ENCODE peak calls at places on chromosomes 3 and 15, in four cellular contexts. Z is HL-60, G is GM12878, I is K562. A is an unnamed sample.

GRCh38 chr3:111045564-111045963 is 26.1 kb upstream of the NECTIN3 start:
- DNase-seq in G (no peak), I (no peak), Z (no peak), A (no peak)

GRCh38 chr3:111729087-111729846 is 129.8 kb upstream of the PHLDB2 start:
- DNase-seq in Z (no peak), I (no peak), G (no peak), A (no peak)

GRCh38 chr3:57169872-57170623 is 4.9 kb upstream of the IL17RD start:
- DNase-seq in Z (peak), G (no peak), I (peak), A (peak)

GRCh38 chr3:103499132-103499885 is 1064.5 kb downstream of the ZPLD1 start:
- DNase-seq in G (no peak), I (no peak), Z (no peak), A (no peak)

GRCh38 chr3:14425574-14426304 is 23.3 kb downstream of the SLC6A6 start:
- DNase-seq in G (no peak), I (no peak), Z (peak), A (no peak)

GRCh38 chr3:132180337-132180791 is 136.8 kb upstream of the ACP3 start:
- DNase-seq in G (peak), Z (no peak), I (peak), A (no peak)

GRCh38 chr15:62618432-62618831 is 424.1 kb upstream of the TPM1 start:
- DNase-seq in I (no peak), G (no peak), Z (no peak), A (no peak)

GRCh38 chr15:33098082-33099058 is 96.1 kb downstream of the FMN1 start:
- DNase-seq in I (no peak), G (no peak), Z (no peak), A (no peak)

GRCh38 chr15:39181348-39181747 is 399.5 kb upstream of the THBS1 start:
- DNase-seq in G (no peak), Z (no peak), I (no peak), A (no peak)

GRCh38 chr3:100002599-100003350 is 111.5 kb downstream of the FILIP1L start:
- DNase-seq in G (no peak), I (peak), Z (peak), A (no peak)

GRCh38 chr15:101570238-101570637 is 80.7 kb upstream of the PCSK6 start:
- DNase-seq in Z (no peak), G (no peak), I (no peak), A (no peak)

GRCh38 chr3:98561727-98562521 is 30.1 kb downstream of the GPR15 start:
- DNase-seq in G (no peak), Z (no peak), I (no peak), A (no peak)

GRCh38 chr3:21942328-21942727 is 191.3 kb upstream of the ZNF385D start:
- DNase-seq in Z (no peak), G (no peak), I (no peak), A (no peak)

GRCh38 chr3:171758109-171758508 is 52.2 kb downstream of the PLD1 start:
- DNase-seq in G (no peak), Z (no peak), I (no peak), A (no peak)

GRCh38 chr15:63860161-63860954 is 26.6 kb upstream of the HERC1 start:
- DNase-seq in Z (no peak), I (peak), G (no peak), A (no peak)

GRCh38 chr3:99627062-99627826 is 11.2 kb upstream of the COL8A1 start:
- DNase-seq in I (no peak), Z (no peak), G (no peak), A (no peak)

GRCh38 chr3:172550347-172550943 is 27.2 kb upstream of the TNFSF10 start:
- DNase-seq in I (peak), Z (peak), G (no peak), A (no peak)

GRCh38 chr3:55143928-55144671 is 216.2 kb upstream of the LRTM1 start:
- DNase-seq in G (no peak), I (no peak), Z (no peak), A (no peak)

GRCh38 chr3:30492581-30493192 is 113.7 kb upstream of the TGFBR2 start:
- DNase-seq in I (no peak), Z (no peak), G (no peak), A (no peak)

GRCh38 chr3:64039273-64039672 is 16.0 kb upstream of the PSMD6 start:
- DNase-seq in I (no peak), Z (no peak), G (no peak), A (no peak)

GRCh38 chr15:58065011-58065444 is 483 bp downstream of the ALDH1A2 start:
- DNase-seq in G (no peak), I (peak), Z (no peak), A (no peak)

GRCh38 chr3:45958333-45958791 is 15.1 kb downstream of the CXCR6 start:
- DNase-seq in G (no peak), I (no peak), Z (no peak), A (no peak)

GRCh38 chr15:43528542-43529007 is 11.2 kb downstream of the MAP1A start:
- DNase-seq in G (no peak), I (no peak), Z (no peak), A (no peak)

GRCh38 chr3:61894988-61895935 is 333.9 kb downstream of the PTPRG start:
- DNase-seq in I (no peak), G (peak), Z (no peak), A (peak)

GRCh38 chr15:78389356-78389755 is 48.7 kb upstream of the IREB2 start:
- DNase-seq in G (no peak), I (no peak), Z (no peak), A (no peak)

GRCh38 chr3:98733055-98733777 is 29.9 kb upstream of the ST3GAL6 start:
- DNase-seq in I (no peak), Z (no peak), G (no peak), A (peak)

GRCh38 chr3:53123953-53124352 is 6.3 kb downstream of the RFT1 start:
- DNase-seq in G (no peak), I (peak), Z (no peak), A (no peak)

GRCh38 chr15:55530861-55531313 is 22.9 kb upstream of the DNAAF4 start:
- DNase-seq in I (no peak), G (no peak), Z (no peak), A (no peak)

GRCh38 chr15:43975326-43975725 is 148.5 kb downstream of the WDR76 start:
- DNase-seq in I (no peak), G (no peak), Z (no peak), A (no peak)

GRCh38 chr3:64031540-64032533 is 8.5 kb upstream of the PSMD6 start:
- DNase-seq in G (no peak), Z (no peak), I (no peak), A (no peak)

GRCh38 chr3:53498993-53499641 is 4.7 kb downstream of the CACNA1D start:
- DNase-seq in Z (no peak), G (no peak), I (peak), A (no peak)

GRCh38 chr15:90478981-90479481 is 50.7 kb upstream of the CRTC3 start:
- DNase-seq in Z (no peak), I (no peak), G (no peak), A (no peak)

DNA sequence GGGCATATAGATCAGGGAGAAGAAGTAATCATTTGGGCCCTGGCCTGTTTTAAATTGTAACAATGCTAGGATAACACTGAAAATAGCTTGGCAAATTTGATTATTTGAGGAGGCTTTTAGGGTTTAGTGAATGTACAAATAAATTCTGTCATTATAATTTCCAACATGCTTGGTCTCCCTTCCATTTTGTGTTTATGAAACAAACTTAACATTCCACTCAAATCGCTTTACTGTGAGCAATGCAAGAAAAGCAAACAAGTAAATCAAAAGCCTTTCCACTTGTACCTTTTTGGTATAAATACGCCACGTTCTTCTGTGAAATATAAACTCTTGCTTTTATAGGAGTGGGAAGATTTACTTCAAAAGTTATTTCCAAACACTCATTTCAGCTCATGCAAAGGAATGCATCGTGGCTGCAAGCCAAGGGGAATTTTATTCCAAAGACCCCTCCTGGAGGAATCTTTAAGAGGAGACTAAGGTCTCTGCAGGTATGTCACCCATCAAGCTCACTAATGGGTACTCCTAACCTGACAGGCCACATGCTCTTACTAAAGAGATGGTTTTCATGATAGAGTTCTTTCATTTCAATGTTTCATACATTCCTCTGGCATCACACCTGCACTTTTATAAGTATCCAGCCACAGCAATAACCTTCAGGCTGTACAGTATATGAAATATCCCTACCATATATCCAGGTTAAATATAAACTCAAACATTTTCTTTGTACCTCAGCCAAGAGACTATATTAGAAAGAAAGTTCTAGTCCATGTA is 115.2 kb downstream of the P3H2 start:
- DNase-seq in I (no peak), G (no peak), Z (no peak), A (no peak)
- TF ChIP-seq SPI1 in I (no peak), G (no peak), Z (no peak), A (no peak)

DNA sequence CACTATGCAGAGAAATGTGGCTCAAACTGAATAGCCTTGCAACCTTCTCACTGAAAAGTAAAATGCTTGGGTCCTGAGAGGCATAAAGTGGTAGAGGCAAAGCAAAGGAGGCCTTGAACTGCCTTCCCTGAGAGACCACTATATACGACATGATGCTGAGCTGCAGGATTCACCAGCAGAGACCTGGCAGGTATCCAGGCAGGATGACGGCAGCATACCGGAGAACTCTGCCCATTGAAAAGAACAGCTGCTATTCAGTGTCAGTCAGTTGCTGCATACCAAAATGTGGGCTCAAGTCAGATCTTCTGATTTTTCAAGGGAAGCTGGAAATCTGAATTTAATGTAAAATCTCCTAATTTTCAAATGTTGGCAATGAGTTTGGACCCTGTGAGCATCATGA is 528.8 kb downstream of the AGBL1 start:
- DNase-seq in I (no peak), Z (no peak), G (no peak), A (no peak)
- TF ChIP-seq SPI1 in I (no peak), Z (no peak), G (no peak), A (no peak)

GRCh38 chr15:40928975-40929729 is at the start of gene DLL4:
- DNase-seq in G (no peak), I (peak), Z (no peak), A (no peak)
- TF ChIP-seq SPI1 in G (no peak), I (no peak), Z (no peak), A (no peak)

GRCh38 chr15:40976819-40977218 is 23.5 kb downstream of the CHAC1 start:
- DNase-seq in Z (no peak), I (no peak), G (no peak), A (no peak)
- TF ChIP-seq SPI1 in Z (no peak), I (no peak), G (no peak), A (no peak)

DNA sequence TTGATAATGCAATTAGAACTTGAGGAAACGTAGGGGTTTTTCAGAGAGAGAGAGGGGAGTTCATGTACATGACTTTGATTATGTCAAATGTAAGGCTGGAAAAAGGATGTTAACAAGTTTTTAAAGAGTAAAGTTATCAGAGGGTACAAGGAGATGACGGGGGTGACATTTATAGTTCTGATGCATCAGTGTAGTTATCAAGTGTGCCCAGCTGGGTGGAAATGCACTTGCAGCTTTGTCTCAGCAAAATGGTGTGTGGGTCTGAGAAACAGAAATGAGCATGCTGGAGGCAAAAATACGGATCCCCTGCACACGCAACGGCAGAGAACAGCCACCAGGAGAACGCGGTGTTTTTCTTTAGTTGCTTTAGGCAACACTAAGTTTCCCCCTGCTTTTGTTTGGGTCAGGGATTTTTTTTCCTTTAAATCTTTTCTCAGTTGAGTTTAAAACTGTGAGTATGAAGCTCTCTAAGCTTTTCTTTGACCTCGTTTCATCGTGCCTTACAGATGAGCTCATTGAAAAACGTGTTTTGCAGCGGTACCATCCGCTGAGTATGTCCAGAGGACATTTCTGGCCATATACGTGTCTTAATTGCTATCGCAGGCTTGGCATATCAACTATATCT is 205.4 kb downstream of the PDZRN3 start:
- DNase-seq in Z (no peak), I (no peak), G (no peak), A (no peak)
- TF ChIP-seq SPI1 in Z (no peak), I (no peak), G (no peak), A (no peak)

GRCh38 chr3:185754920-185755319 is 69.9 kb downstream of the IGF2BP2 start:
- DNase-seq in Z (no peak), G (no peak), I (no peak), A (no peak)

GRCh38 chr3:185758912-185759311 is 65.9 kb downstream of the IGF2BP2 start:
- DNase-seq in G (no peak), I (no peak), Z (no peak), A (no peak)

GRCh38 chr3:185759523-185759922 is 65.3 kb downstream of the IGF2BP2 start:
- DNase-seq in I (peak), Z (no peak), G (no peak), A (no peak)

GRCh38 chr3:185756477-185756876 is 68.4 kb downstream of the IGF2BP2 start:
- DNase-seq in G (no peak), Z (no peak), I (no peak), A (no peak)

GRCh38 chr3:185757176-185757575 is 67.7 kb downstream of the IGF2BP2 start:
- DNase-seq in I (no peak), G (no peak), Z (no peak), A (no peak)
- TF ChIP-seq SPI1 in I (no peak), G (no peak), Z (no peak), A (no peak)

GRCh38 chr3:32551087-32551486 is 19.6 kb downstream of the DYNC1LI1 start:
- DNase-seq in Z (no peak), G (no peak), I (no peak), A (no peak)
- TF ChIP-seq SPI1 in Z (no peak), G (no peak), I (peak), A (no peak)

GRCh38 chr15:60975203-60975602 is 253.9 kb downstream of the RORA start:
- DNase-seq in G (no peak), I (no peak), Z (no peak), A (no peak)

GRCh38 chr15:60971719-60972118 is 257.4 kb downstream of the RORA start:
- DNase-seq in Z (no peak), I (no peak), G (no peak), A (no peak)

GRCh38 chr15:60972301-60972700 is 256.8 kb downstream of the RORA start:
- DNase-seq in I (no peak), Z (no peak), G (no peak), A (no peak)

GRCh38 chr15:60972866-60973265 is 256.2 kb downstream of the RORA start:
- DNase-seq in I (peak), G (no peak), Z (no peak), A (no peak)

DNA sequence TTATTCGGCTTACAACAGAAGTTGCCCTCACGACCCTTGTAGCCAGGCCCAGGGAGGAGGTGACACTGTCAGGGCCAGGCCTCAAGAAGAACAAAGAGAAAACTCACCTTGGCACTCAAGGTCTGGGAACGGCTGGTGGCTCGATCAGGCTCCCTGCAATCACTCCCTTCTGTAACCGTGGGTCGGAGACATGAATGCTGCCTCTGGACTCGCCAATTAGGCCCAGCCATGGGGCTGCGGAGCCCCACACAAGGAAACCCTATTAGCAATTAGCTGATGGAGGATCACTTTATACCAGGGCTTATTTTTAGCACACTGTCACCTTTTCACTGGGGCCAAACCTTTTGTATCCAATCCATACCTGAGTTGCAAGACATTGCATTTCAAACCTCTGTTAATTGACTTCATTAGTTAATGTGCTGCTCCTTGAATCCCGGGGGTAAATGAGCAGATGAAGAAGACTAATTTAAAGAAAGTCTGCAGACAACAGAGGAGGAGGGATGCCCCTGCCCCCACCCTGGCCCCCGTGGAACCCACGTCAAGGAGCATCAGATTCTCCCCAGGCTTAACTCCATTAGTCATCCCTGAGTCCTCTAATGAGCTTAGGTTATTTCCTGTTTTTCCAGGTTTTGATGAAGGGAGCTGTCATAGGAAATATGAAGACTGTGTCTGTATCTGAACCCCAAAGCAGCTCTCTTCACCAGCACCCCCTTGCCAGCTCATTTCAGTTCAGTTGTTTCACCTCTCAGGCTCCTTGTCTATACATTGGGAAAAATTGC is 255.3 kb downstream of the RORA start:
- DNase-seq in Z (no peak), G (no peak), I (no peak), A (no peak)
- TF ChIP-seq SPI1 in Z (no peak), G (no peak), I (no peak), A (no peak)

GRCh38 chr15:69319384-69320375 is 21.0 kb downstream of the PAQR5 start:
- DNase-seq in G (no peak), Z (no peak), I (no peak), A (no peak)
- TF ChIP-seq SPI1 in G (no peak), Z (no peak), I (no peak), A (no peak)

DNA sequence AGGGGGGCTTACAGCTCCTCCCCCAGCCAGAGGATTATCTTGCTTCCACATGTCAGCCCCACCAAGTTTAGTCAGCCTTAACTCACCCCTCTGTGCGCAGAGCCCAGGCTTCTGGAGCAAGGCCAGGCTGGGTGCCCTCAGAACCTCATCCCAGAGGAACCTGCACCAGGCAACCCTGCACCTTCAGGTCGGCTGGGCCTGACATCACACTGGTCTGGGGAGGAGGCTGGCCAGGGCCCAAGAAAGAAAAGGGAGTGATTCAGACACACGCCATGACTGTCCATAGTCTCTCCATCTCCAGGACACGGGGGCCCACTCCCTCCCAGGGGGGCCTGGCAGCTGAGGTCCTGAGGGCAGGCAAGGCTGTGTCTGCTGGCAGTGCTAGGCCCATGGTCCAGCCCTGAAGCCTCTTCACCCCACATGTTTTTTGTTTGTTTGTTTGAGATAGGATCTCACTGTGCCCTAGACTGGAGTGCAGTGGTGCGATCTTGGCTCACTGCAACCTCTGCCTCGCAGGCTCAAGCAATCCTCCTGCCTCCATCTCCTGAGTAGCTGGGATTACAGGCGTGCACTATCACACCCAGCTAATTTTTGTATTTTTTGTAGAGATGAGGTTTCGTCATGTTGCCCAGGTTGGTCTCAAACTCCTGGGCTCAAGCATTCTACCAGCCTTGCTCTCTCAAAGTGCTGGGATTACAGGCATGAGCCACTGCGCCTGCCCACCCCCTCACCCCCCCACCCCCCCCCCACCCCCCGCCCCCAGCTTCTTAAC is 11.1 kb downstream of the TNK2 start:
- DNase-seq in I (peak), Z (no peak), G (no peak), A (no peak)
- TF ChIP-seq SPI1 in I (no peak), Z (no peak), G (no peak), A (no peak)